ENCODE peak calls at places on chromosomes 7 and 10, in four cellular contexts. L is SK-N-SH, H is GM12878, A is HepG2. X is an unnamed sample.

GRCh38 chr10:77418211-77418640 is 219.4 kb downstream of the KCNMA1 start:
- DNase-seq in L (no peak), H (no peak), A (no peak), X (no peak)

GRCh38 chr10:34649385-34649784 is 165.7 kb downstream of the PARD3 start:
- DNase-seq in L (no peak), H (no peak), A (no peak), X (no peak)

GRCh38 chr10:80158598-80159127 is 26.1 kb downstream of the PLAC9 start:
- DNase-seq in L (peak; percentile 62), H (no peak), A (no peak), X (peak; percentile 81)

GRCh38 chr7:132778761-132779160 is 202.5 kb upstream of the PLXNA4 start:
- DNase-seq in L (no peak), H (no peak), A (no peak), X (no peak)

GRCh38 chr7:121334875-121335648 is 6.3 kb downstream of the WNT16 start:
- DNase-seq in L (no peak), H (no peak), A (no peak), X (no peak)

GRCh38 chr10:35643151-35643975 is 1.3 kb upstream of the FZD8 start:
- DNase-seq in L (peak; percentile 58), H (no peak), A (no peak), X (peak; percentile 36)

GRCh38 chr10:111089293-111089692 is 12.5 kb downstream of the ADRA2A start:
- DNase-seq in L (no peak), H (no peak), A (no peak), X (no peak)

GRCh38 chr7:96136600-96137239 is 185.2 kb downstream of the SLC25A13 start:
- DNase-seq in L (no peak), H (no peak), A (no peak), X (no peak)

GRCh38 chr7:100163871-100164270 is 4.5 kb downstream of the GAL3ST4 start:
- DNase-seq in L (no peak), H (no peak), A (no peak), X (no peak)

GRCh38 chr7:129147723-129148122 is 3.2 kb downstream of the TSPAN33 start:
- DNase-seq in L (no peak), H (no peak), A (no peak), X (no peak)

GRCh38 chr7:127993317-127993716 is 37.9 kb downstream of the LRRC4 start:
- DNase-seq in L (no peak), H (no peak), A (no peak), X (no peak)

GRCh38 chr7:158766570-158767281 is 62.1 kb upstream of the NCAPG2 start:
- DNase-seq in L (no peak), H (no peak), A (no peak), X (no peak)

GRCh38 chr7:131057524-131058065 is 270.1 kb upstream of the MKLN1 start:
- DNase-seq in L (no peak), H (no peak), A (peak; percentile 49), X (no peak)

GRCh38 chr10:132539431-132539839 is 1.8 kb downstream of the INPP5A start:
- DNase-seq in L (no peak), H (no peak), A (no peak), X (no peak)

GRCh38 chr10:90344226-90344625 is 513.6 kb downstream of the HTR7 start:
- DNase-seq in L (no peak), H (no peak), A (no peak), X (no peak)
- TF ChIP-seq RFX5 in L (no peak), H (no peak), A (no peak), X (no peak)

DNA sequence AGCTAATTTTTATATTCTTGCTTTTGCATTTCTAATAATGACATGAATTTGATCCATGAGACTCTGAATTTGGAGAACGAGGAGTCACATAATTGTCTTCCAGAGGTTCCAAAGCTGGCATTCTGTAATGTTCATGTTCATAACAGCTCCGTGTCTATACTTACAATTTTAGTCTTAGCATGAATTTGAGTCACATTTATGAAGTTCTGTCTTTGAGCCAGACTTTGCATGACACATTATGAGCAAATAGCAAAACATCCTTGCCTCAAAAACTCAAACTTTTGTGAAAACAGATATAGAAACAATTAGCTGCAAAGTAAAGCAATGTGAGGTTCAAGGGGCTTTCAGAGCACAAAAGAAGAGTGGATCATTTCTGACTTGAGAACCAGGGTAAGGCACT is 44.5 kb upstream of the CAV2 start:
- DNase-seq in L (no peak), H (no peak), A (no peak), X (no peak)
- TF ChIP-seq PBX3 in L (peak; percentile 21), H (no peak), A (no peak), X (no peak)

GRCh38 chr7:1607001-1607400 is 37.2 kb upstream of the PSMG3 start:
- DNase-seq in L (peak; percentile 34), H (no peak), A (no peak), X (no peak)
- TF ChIP-seq RFX5 in L (no peak), H (no peak), A (no peak), X (no peak)

GRCh38 chr7:138008588-138009349 is 6.9 kb upstream of the CREB3L2 start:
- DNase-seq in L (peak; percentile 63), H (no peak), A (peak; percentile 62), X (peak; percentile 58)

GRCh38 chr7:138004936-138005335 is 3.0 kb upstream of the CREB3L2 start:
- DNase-seq in L (no peak), H (no peak), A (no peak), X (no peak)

GRCh38 chr7:138006106-138006505 is 4.2 kb upstream of the CREB3L2 start:
- DNase-seq in L (no peak), H (no peak), A (no peak), X (no peak)

GRCh38 chr7:138009350-138009653 is 7.4 kb upstream of the CREB3L2 start:
- DNase-seq in L (no peak), H (no peak), A (no peak), X (no peak)

GRCh38 chr7:138008046-138008587 is 6.2 kb upstream of the CREB3L2 start:
- DNase-seq in L (no peak), H (no peak), A (no peak), X (no peak)
- TF ChIP-seq PBX3 in L (no peak), H (no peak), A (no peak), X (no peak)

GRCh38 chr10:91185239-91185875 is 35.1 kb upstream of the PCGF5 start:
- DNase-seq in L (no peak), H (no peak), A (no peak), X (peak; percentile 48)
- TF ChIP-seq RFX5 in L (no peak), H (no peak), A (no peak), X (no peak)

DNA sequence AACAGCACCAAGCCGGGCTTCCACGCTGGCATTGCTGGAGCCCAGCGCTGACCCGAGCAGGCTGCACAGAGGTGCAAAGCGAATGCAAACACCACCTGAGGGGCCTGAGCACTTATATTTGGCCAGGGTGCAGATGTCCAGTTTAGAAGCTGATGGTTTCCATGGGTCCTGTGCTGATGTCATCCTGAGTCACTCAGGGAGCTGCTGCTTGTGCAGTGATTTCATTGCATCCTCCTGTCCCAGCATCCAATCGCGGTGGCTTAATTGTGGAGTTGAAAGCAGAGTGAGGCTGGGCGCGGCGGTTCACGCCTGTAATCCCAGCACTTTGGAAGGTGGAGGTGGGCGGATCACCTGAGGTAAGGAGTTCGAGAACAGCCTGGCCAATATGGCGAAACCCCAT is 410.2 kb upstream of the KLF6 start:
- DNase-seq in L (no peak), H (no peak), A (no peak), X (peak; percentile 15)
- TF ChIP-seq PBX3 in L (no peak), H (no peak), A (no peak), X (no peak)

X was measured in A549.